ENCODE peak calls at places on chromosome 13, in four cellular contexts. One of them, this sample, is unnamed.

GRCh38 chr13:26019881-26020535 is 31.8 kb downstream of the SHISA2 start:
- DNase-seq in astrocyte of the spinal cord: peak; percentile 87
- DNase-seq in nephron progenitor cell: no peak
- DNase-seq in tibial nerve: no peak
- DNase-seq in this sample: no peak

GRCh38 chr13:113855012-113855921 is 8.6 kb downstream of the GAS6 start:
- DNase-seq in astrocyte of the spinal cord: peak; percentile 50
- DNase-seq in nephron progenitor cell: no peak
- DNase-seq in tibial nerve: no peak
- DNase-seq in this sample: no peak

GRCh38 chr13:114319441-114319871 is 5.2 kb downstream of the CHAMP1 start:
- DNase-seq in astrocyte of the spinal cord: peak; percentile 71
- DNase-seq in nephron progenitor cell: no peak
- DNase-seq in tibial nerve: no peak
- DNase-seq in this sample: no peak

GRCh38 chr13:54367639-54368271 is 1339.1 kb downstream of the OLFM4 start:
- DNase-seq in astrocyte of the spinal cord: no peak
- DNase-seq in nephron progenitor cell: no peak
- DNase-seq in tibial nerve: no peak
- DNase-seq in this sample: no peak

GRCh38 chr13:106318941-106319411 is 216.5 kb downstream of the EFNB2 start:
- DNase-seq in astrocyte of the spinal cord: peak; percentile 93
- DNase-seq in nephron progenitor cell: no peak
- DNase-seq in tibial nerve: no peak
- DNase-seq in this sample: no peak

GRCh38 chr13:93496985-93497673 is 270.5 kb downstream of the GPC6 start:
- DNase-seq in astrocyte of the spinal cord: no peak
- DNase-seq in nephron progenitor cell: no peak
- DNase-seq in tibial nerve: no peak
- DNase-seq in this sample: no peak

GRCh38 chr13:48750588-48751383 is 97.1 kb downstream of the CYSLTR2 start:
- DNase-seq in astrocyte of the spinal cord: peak; percentile 47
- DNase-seq in nephron progenitor cell: no peak
- DNase-seq in tibial nerve: peak; percentile 22
- DNase-seq in this sample: no peak

GRCh38 chr13:97855570-97855970 is 97.9 kb upstream of the IPO5 start:
- DNase-seq in astrocyte of the spinal cord: peak; percentile 80
- DNase-seq in nephron progenitor cell: peak; percentile 55
- DNase-seq in tibial nerve: no peak
- DNase-seq in this sample: peak; percentile 36

DNA sequence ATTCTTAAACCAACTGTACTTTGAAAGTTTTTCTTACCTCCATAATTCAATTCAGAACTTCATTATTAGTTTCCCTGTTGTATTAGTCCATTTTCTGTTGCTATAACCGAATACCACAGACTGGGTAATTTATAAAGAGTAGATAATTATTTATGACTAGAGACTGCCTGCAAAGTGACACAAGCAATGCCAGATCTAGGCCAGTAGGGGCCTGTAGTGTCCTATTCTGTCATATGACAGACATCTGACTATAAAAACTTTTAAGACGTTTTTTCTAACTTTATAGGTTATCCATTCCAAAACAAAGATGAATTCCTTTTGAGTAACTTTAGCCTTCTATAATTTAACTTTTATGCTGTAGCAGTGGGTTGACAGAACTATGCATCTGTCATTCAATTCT is 2783.8 kb downstream of the PCDH9 start:
- DNase-seq in astrocyte of the spinal cord: no peak
- DNase-seq in nephron progenitor cell: no peak
- DNase-seq in tibial nerve: no peak
- DNase-seq in this sample: no peak
- TF ChIP-seq CTCF in astrocyte of the spinal cord: peak; percentile 36
- TF ChIP-seq CTCF in nephron progenitor cell: peak; percentile 46
- TF ChIP-seq CTCF in tibial nerve: no peak
- TF ChIP-seq CTCF in this sample: peak; percentile 64

GRCh38 chr13:23966691-23967615 is 69.7 kb upstream of the C1QTNF9B start:
- DNase-seq in astrocyte of the spinal cord: no peak
- DNase-seq in nephron progenitor cell: no peak
- DNase-seq in tibial nerve: no peak
- DNase-seq in this sample: no peak
- TF ChIP-seq CTCF in astrocyte of the spinal cord: no peak
- TF ChIP-seq CTCF in nephron progenitor cell: no peak
- TF ChIP-seq CTCF in tibial nerve: no peak
- TF ChIP-seq CTCF in this sample: no peak

DNA sequence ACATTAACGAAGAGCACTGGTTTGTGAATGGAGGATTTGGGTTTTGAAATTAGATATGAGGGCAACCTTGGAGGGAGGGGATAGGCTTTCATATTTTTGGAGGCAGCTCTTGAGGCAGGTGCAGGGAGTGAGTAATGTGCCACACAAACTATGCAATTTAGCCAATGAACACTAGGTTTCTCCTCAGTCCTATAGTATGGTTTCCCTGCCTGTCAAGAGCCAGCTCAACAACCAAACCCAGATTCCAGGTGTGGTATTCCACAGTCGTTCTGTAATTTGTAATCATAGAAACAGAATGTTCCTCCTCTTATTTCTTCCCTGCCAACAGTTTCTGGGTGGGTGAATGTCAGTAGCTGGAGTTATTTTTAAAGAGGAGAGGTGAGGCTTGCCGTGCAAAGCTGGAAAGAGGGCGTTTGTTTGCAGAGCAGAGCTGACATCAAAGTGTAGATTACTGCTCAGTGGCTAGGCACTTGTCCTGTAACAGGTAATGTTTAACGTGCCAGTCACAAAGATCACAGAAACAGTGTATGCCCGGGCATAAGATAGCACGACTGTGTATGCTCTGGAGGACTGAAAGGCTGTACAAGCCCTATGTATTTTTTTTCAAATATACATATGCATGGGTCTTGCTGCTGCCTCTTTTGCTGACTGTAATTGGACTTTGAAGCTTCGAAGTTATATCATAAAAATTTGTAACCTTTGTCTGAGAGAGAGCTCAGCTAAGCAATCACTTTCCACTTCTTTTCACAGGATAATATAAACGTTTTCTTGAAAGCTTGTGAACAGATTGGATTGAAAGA is 124.3 kb downstream of the LMO7 start:
- DNase-seq in astrocyte of the spinal cord: no peak
- DNase-seq in nephron progenitor cell: no peak
- DNase-seq in tibial nerve: no peak
- DNase-seq in this sample: no peak
- TF ChIP-seq CTCF in astrocyte of the spinal cord: no peak
- TF ChIP-seq CTCF in nephron progenitor cell: no peak
- TF ChIP-seq CTCF in tibial nerve: no peak
- TF ChIP-seq CTCF in this sample: no peak

GRCh38 chr13:43023244-43023931 is at the start of gene DNAJC15:
- DNase-seq in astrocyte of the spinal cord: peak; percentile 89
- DNase-seq in nephron progenitor cell: peak; percentile 67
- DNase-seq in tibial nerve: peak; percentile 49
- DNase-seq in this sample: peak; percentile 71
- TF ChIP-seq CTCF in astrocyte of the spinal cord: peak; percentile 13
- TF ChIP-seq CTCF in nephron progenitor cell: no peak
- TF ChIP-seq CTCF in tibial nerve: no peak
- TF ChIP-seq CTCF in this sample: no peak

DNA sequence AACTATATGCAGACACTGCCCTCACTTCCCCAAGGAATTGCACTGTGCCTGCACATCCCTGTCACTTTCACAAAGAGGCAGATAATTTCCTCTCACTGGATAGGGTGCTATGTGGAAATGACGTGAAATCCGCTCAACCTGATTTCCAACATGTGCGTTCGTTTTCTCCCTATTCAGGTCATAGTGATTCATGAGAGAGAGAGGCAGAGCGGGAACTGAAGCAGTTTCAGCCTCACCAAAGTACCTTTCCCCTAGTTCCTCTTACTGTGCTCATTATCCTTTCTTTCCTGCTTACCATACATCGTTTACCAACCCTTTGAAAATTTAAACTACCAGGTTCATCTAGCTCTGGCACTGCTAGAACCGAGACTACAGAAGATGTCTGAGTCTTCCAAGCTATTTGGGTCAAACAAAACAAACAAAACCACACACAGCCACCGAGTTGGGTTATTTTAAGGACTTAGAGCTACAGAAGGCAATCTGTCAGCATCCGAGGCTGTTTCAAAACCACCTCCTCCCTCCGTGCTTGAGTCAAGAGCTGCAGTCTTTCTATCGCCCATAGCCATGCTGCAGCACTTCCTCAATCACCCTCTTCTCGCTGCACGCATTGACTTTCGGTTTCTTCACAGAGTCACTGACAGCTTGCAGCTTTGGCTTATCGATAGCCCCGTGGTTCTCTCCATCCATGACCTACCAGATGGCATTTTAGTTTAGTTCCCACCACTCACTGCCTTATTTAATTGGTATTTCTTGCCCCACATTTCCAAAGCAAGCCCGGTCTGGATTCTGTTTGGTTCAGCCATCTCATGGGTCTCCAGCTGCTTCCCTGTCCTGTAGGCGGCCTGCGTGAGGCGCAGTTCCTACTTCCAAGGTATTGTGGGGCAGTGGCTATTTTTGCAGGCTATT is 1395.8 kb downstream of the EFNB2 start:
- DNase-seq in astrocyte of the spinal cord: peak; percentile 11
- DNase-seq in nephron progenitor cell: no peak
- DNase-seq in tibial nerve: no peak
- DNase-seq in this sample: no peak
- TF ChIP-seq CTCF in astrocyte of the spinal cord: no peak
- TF ChIP-seq CTCF in nephron progenitor cell: no peak
- TF ChIP-seq CTCF in tibial nerve: no peak
- TF ChIP-seq CTCF in this sample: no peak

This sample was measured in neural crest cell.